ENCODE peak calls at places on chromosomes 4 and X, in ten cellular contexts. One of them, this sample, is unnamed.

GRCh38 chr4:6991771-6992557 is 51.2 kb upstream of the TADA2B start:
- DNase-seq in fibroblast of mammary gland: peak
- DNase-seq in bronchial epithelial cell: peak
- DNase-seq in fibroblast of pulmonary artery: peak
- DNase-seq in H7: peak
- DNase-seq in naive thymus-derived CD4-positive, alpha-beta T cell: no peak
- DNase-seq in fibroblast of lung: peak
- DNase-seq in cardiac muscle cell: no peak
- DNase-seq in SJSA1: no peak
- DNase-seq in transverse colon: no peak
- DNase-seq in this sample: no peak

GRCh38 chrX:103356897-103357296 is 591 bp downstream of the TCEAL9 start:
- DNase-seq in fibroblast of mammary gland: no peak
- DNase-seq in bronchial epithelial cell: no peak
- DNase-seq in fibroblast of pulmonary artery: no peak
- DNase-seq in H7: no peak
- DNase-seq in naive thymus-derived CD4-positive, alpha-beta T cell: no peak
- DNase-seq in fibroblast of lung: no peak
- DNase-seq in cardiac muscle cell: peak
- DNase-seq in SJSA1: no peak
- DNase-seq in transverse colon: peak
- DNase-seq in this sample: no peak

GRCh38 chrX:74419861-74420193 is 1.5 kb upstream of the SLC16A2 start:
- DNase-seq in fibroblast of mammary gland: no peak
- DNase-seq in bronchial epithelial cell: peak
- DNase-seq in fibroblast of pulmonary artery: no peak
- DNase-seq in H7: no peak
- DNase-seq in naive thymus-derived CD4-positive, alpha-beta T cell: no peak
- DNase-seq in fibroblast of lung: peak
- DNase-seq in cardiac muscle cell: peak
- DNase-seq in SJSA1: no peak
- DNase-seq in transverse colon: no peak
- DNase-seq in this sample: no peak

GRCh38 chrX:118693843-118694242 is 33.6 kb upstream of the IL13RA1 start:
- DNase-seq in fibroblast of mammary gland: no peak
- DNase-seq in bronchial epithelial cell: no peak
- DNase-seq in fibroblast of pulmonary artery: peak
- DNase-seq in H7: no peak
- DNase-seq in naive thymus-derived CD4-positive, alpha-beta T cell: no peak
- DNase-seq in fibroblast of lung: no peak
- DNase-seq in cardiac muscle cell: no peak
- DNase-seq in SJSA1: no peak
- DNase-seq in transverse colon: no peak
- DNase-seq in this sample: no peak

GRCh38 chr4:118732591-118733330 is 47.6 kb downstream of the METTL14 start:
- DNase-seq in fibroblast of mammary gland: peak
- DNase-seq in bronchial epithelial cell: peak
- DNase-seq in fibroblast of pulmonary artery: peak
- DNase-seq in H7: no peak
- DNase-seq in naive thymus-derived CD4-positive, alpha-beta T cell: no peak
- DNase-seq in fibroblast of lung: peak
- DNase-seq in cardiac muscle cell: no peak
- DNase-seq in SJSA1: no peak
- DNase-seq in transverse colon: no peak
- DNase-seq in this sample: no peak

GRCh38 chr4:165493359-165493758 is 114.6 kb downstream of the CPE start:
- DNase-seq in fibroblast of mammary gland: peak
- DNase-seq in bronchial epithelial cell: peak
- DNase-seq in fibroblast of pulmonary artery: peak
- DNase-seq in H7: peak
- DNase-seq in naive thymus-derived CD4-positive, alpha-beta T cell: peak
- DNase-seq in fibroblast of lung: peak
- DNase-seq in cardiac muscle cell: peak
- DNase-seq in SJSA1: peak
- DNase-seq in transverse colon: peak
- DNase-seq in this sample: peak

GRCh38 chr4:79917246-79917645 is 155.8 kb downstream of the ANTXR2 start:
- DNase-seq in fibroblast of mammary gland: peak
- DNase-seq in bronchial epithelial cell: peak
- DNase-seq in fibroblast of pulmonary artery: peak
- DNase-seq in H7: no peak
- DNase-seq in naive thymus-derived CD4-positive, alpha-beta T cell: no peak
- DNase-seq in fibroblast of lung: peak
- DNase-seq in cardiac muscle cell: no peak
- DNase-seq in SJSA1: peak
- DNase-seq in transverse colon: peak
- DNase-seq in this sample: peak

GRCh38 chr4:167117273-167117672 is 117.0 kb downstream of the SPOCK3 start:
- DNase-seq in fibroblast of mammary gland: no peak
- DNase-seq in bronchial epithelial cell: peak
- DNase-seq in fibroblast of pulmonary artery: no peak
- DNase-seq in H7: no peak
- DNase-seq in naive thymus-derived CD4-positive, alpha-beta T cell: no peak
- DNase-seq in fibroblast of lung: no peak
- DNase-seq in cardiac muscle cell: no peak
- DNase-seq in SJSA1: no peak
- DNase-seq in transverse colon: no peak
- DNase-seq in this sample: no peak

GRCh38 chr4:2257361-2258001 is 4.4 kb downstream of the MXD4 start:
- DNase-seq in fibroblast of mammary gland: no peak
- DNase-seq in bronchial epithelial cell: no peak
- DNase-seq in fibroblast of pulmonary artery: no peak
- DNase-seq in H7: peak
- DNase-seq in naive thymus-derived CD4-positive, alpha-beta T cell: peak
- DNase-seq in fibroblast of lung: no peak
- DNase-seq in cardiac muscle cell: no peak
- DNase-seq in SJSA1: peak
- DNase-seq in transverse colon: peak
- DNase-seq in this sample: no peak

GRCh38 chr4:37742149-37742548 is 56.0 kb upstream of the RELL1 start:
- DNase-seq in fibroblast of mammary gland: no peak
- DNase-seq in bronchial epithelial cell: peak
- DNase-seq in fibroblast of pulmonary artery: no peak
- DNase-seq in H7: no peak
- DNase-seq in naive thymus-derived CD4-positive, alpha-beta T cell: no peak
- DNase-seq in fibroblast of lung: no peak
- DNase-seq in cardiac muscle cell: no peak
- DNase-seq in SJSA1: no peak
- DNase-seq in transverse colon: no peak
- DNase-seq in this sample: no peak

GRCh38 chrX:109793191-109793590 is 60.1 kb upstream of the ACSL4 start:
- DNase-seq in fibroblast of mammary gland: no peak
- DNase-seq in bronchial epithelial cell: peak
- DNase-seq in fibroblast of pulmonary artery: peak
- DNase-seq in H7: no peak
- DNase-seq in naive thymus-derived CD4-positive, alpha-beta T cell: no peak
- DNase-seq in fibroblast of lung: peak
- DNase-seq in cardiac muscle cell: no peak
- DNase-seq in SJSA1: no peak
- DNase-seq in transverse colon: no peak
- DNase-seq in this sample: no peak

GRCh38 chr4:25900901-25901500 is 13.0 kb upstream of the SMIM20 start:
- DNase-seq in fibroblast of mammary gland: no peak
- DNase-seq in bronchial epithelial cell: no peak
- DNase-seq in fibroblast of pulmonary artery: no peak
- DNase-seq in H7: no peak
- DNase-seq in naive thymus-derived CD4-positive, alpha-beta T cell: no peak
- DNase-seq in fibroblast of lung: no peak
- DNase-seq in cardiac muscle cell: no peak
- DNase-seq in SJSA1: no peak
- DNase-seq in transverse colon: no peak
- DNase-seq in this sample: no peak

GRCh38 chr4:10033191-10033881 is 12.0 kb upstream of the SLC2A9 start:
- DNase-seq in fibroblast of mammary gland: peak
- DNase-seq in bronchial epithelial cell: peak
- DNase-seq in fibroblast of pulmonary artery: peak
- DNase-seq in H7: no peak
- DNase-seq in naive thymus-derived CD4-positive, alpha-beta T cell: no peak
- DNase-seq in fibroblast of lung: peak
- DNase-seq in cardiac muscle cell: no peak
- DNase-seq in SJSA1: no peak
- DNase-seq in transverse colon: no peak
- DNase-seq in this sample: no peak
- H3K4me3 ChIP-seq in fibroblast of mammary gland: no peak
- H3K4me3 ChIP-seq in bronchial epithelial cell: no peak
- H3K4me3 ChIP-seq in fibroblast of pulmonary artery: no peak
- H3K4me3 ChIP-seq in H7: no peak
- H3K4me3 ChIP-seq in naive thymus-derived CD4-positive, alpha-beta T cell: no peak
- H3K4me3 ChIP-seq in fibroblast of lung: no peak
- H3K4me3 ChIP-seq in cardiac muscle cell: no peak
- H3K4me3 ChIP-seq in SJSA1: no peak
- H3K4me3 ChIP-seq in transverse colon: no peak
- H3K4me3 ChIP-seq in this sample: no peak

DNA sequence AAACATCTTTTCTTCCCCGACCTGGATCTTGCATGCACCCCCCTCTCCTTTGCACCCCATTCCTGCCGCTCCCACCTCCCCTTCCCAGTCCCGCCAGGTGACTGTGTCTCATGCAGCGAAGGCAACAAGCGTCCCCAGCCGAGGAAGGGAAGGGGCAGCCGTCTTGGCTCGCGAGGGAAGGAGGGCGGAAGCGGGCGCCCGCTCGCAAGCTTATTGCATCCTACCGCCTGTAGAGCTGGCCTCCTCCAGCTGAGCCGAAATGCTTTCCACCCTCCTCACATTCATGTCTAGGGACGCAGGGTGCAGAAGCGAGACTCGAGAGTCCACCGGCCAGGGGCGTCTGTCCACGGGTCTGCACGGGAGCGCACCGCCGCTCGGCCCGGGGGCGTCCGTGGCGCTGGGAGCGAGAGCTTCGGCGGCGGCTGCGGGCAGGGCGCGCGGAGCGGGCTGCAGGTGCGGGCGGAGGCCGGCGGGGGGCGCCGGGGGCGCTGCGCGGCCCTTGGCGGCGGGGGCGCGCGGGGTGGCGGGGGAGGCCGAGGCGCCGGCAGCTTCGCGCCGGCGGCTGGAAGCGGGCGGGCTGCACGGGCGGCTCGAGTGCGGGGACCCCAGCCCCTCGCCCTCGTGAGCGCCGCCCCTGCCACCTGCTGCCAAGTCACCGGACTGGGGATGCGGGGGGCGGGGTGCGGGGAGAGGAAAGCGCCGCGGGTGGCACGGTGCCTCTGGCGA is at the start of gene KCNIP4:
- DNase-seq in fibroblast of mammary gland: peak
- DNase-seq in bronchial epithelial cell: no peak
- DNase-seq in fibroblast of pulmonary artery: peak
- DNase-seq in H7: peak
- DNase-seq in naive thymus-derived CD4-positive, alpha-beta T cell: no peak
- DNase-seq in fibroblast of lung: peak
- DNase-seq in cardiac muscle cell: peak
- DNase-seq in SJSA1: no peak
- DNase-seq in transverse colon: peak
- DNase-seq in this sample: no peak
- H3K4me3 ChIP-seq in fibroblast of mammary gland: peak
- H3K4me3 ChIP-seq in bronchial epithelial cell: no peak
- H3K4me3 ChIP-seq in fibroblast of pulmonary artery: peak
- H3K4me3 ChIP-seq in H7: peak
- H3K4me3 ChIP-seq in naive thymus-derived CD4-positive, alpha-beta T cell: no peak
- H3K4me3 ChIP-seq in fibroblast of lung: peak
- H3K4me3 ChIP-seq in cardiac muscle cell: peak
- H3K4me3 ChIP-seq in SJSA1: no peak
- H3K4me3 ChIP-seq in transverse colon: peak
- H3K4me3 ChIP-seq in this sample: no peak

GRCh38 chrX:17860811-17861495 is at the start of gene RAI2:
- DNase-seq in fibroblast of mammary gland: no peak
- DNase-seq in bronchial epithelial cell: no peak
- DNase-seq in fibroblast of pulmonary artery: no peak
- DNase-seq in H7: peak
- DNase-seq in naive thymus-derived CD4-positive, alpha-beta T cell: peak
- DNase-seq in fibroblast of lung: no peak
- DNase-seq in cardiac muscle cell: peak
- DNase-seq in SJSA1: no peak
- DNase-seq in transverse colon: peak
- DNase-seq in this sample: no peak

GRCh38 chrX:17860179-17860780 is 818 bp downstream of the RAI2 start:
- DNase-seq in fibroblast of mammary gland: no peak
- DNase-seq in bronchial epithelial cell: no peak
- DNase-seq in fibroblast of pulmonary artery: no peak
- DNase-seq in H7: no peak
- DNase-seq in naive thymus-derived CD4-positive, alpha-beta T cell: no peak
- DNase-seq in fibroblast of lung: peak
- DNase-seq in cardiac muscle cell: peak
- DNase-seq in SJSA1: no peak
- DNase-seq in transverse colon: no peak
- DNase-seq in this sample: no peak

GRCh38 chrX:17859609-17860178 is 1.4 kb downstream of the RAI2 start:
- DNase-seq in fibroblast of mammary gland: no peak
- DNase-seq in bronchial epithelial cell: no peak
- DNase-seq in fibroblast of pulmonary artery: no peak
- DNase-seq in H7: peak
- DNase-seq in naive thymus-derived CD4-positive, alpha-beta T cell: no peak
- DNase-seq in fibroblast of lung: no peak
- DNase-seq in cardiac muscle cell: no peak
- DNase-seq in SJSA1: no peak
- DNase-seq in transverse colon: peak
- DNase-seq in this sample: no peak

DNA sequence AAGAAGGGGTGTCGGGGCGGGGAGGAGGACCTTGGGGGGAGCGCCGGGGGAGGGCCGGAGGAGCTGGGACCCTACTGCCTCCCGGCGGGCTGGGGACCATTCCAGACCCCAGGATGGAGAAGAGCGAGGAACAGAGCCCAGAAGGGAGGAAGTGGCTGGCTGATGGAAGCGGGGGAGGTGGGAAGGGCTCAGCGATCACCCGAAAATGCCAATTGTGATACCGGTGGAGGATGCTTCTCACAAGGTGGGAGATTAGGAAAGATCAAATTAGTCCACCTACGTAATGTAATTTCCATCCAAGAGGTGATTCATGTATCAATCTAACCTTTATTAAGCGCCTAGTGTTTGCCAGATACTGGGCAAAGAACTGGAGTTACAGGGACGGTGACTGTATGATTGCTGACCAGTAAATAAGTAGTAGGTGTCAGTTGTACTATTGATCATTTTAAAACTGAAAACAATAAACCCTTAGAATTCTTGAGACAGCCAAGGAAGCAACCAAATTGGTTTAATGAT is 456 bp upstream of the RAI2 start:
- DNase-seq in fibroblast of mammary gland: no peak
- DNase-seq in bronchial epithelial cell: no peak
- DNase-seq in fibroblast of pulmonary artery: no peak
- DNase-seq in H7: no peak
- DNase-seq in naive thymus-derived CD4-positive, alpha-beta T cell: no peak
- DNase-seq in fibroblast of lung: no peak
- DNase-seq in cardiac muscle cell: no peak
- DNase-seq in SJSA1: no peak
- DNase-seq in transverse colon: no peak
- DNase-seq in this sample: no peak
- H3K4me3 ChIP-seq in fibroblast of mammary gland: no peak
- H3K4me3 ChIP-seq in bronchial epithelial cell: no peak
- H3K4me3 ChIP-seq in fibroblast of pulmonary artery: no peak
- H3K4me3 ChIP-seq in H7: peak
- H3K4me3 ChIP-seq in naive thymus-derived CD4-positive, alpha-beta T cell: peak
- H3K4me3 ChIP-seq in fibroblast of lung: no peak
- H3K4me3 ChIP-seq in cardiac muscle cell: peak
- H3K4me3 ChIP-seq in SJSA1: no peak
- H3K4me3 ChIP-seq in transverse colon: peak
- H3K4me3 ChIP-seq in this sample: no peak

GRCh38 chr4:9781343-9782135 is at the start of gene DRD5:
- DNase-seq in fibroblast of mammary gland: no peak
- DNase-seq in bronchial epithelial cell: no peak
- DNase-seq in fibroblast of pulmonary artery: no peak
- DNase-seq in H7: peak
- DNase-seq in naive thymus-derived CD4-positive, alpha-beta T cell: no peak
- DNase-seq in fibroblast of lung: no peak
- DNase-seq in cardiac muscle cell: peak
- DNase-seq in SJSA1: no peak
- DNase-seq in transverse colon: no peak
- DNase-seq in this sample: no peak
- H3K4me3 ChIP-seq in fibroblast of mammary gland: no peak
- H3K4me3 ChIP-seq in bronchial epithelial cell: no peak
- H3K4me3 ChIP-seq in fibroblast of pulmonary artery: no peak
- H3K4me3 ChIP-seq in H7: peak
- H3K4me3 ChIP-seq in naive thymus-derived CD4-positive, alpha-beta T cell: no peak
- H3K4me3 ChIP-seq in fibroblast of lung: no peak
- H3K4me3 ChIP-seq in cardiac muscle cell: peak
- H3K4me3 ChIP-seq in SJSA1: no peak
- H3K4me3 ChIP-seq in transverse colon: no peak
- H3K4me3 ChIP-seq in this sample: no peak

This sample was measured in effector memory CD4-positive, alpha-beta T cell.